ENCODE peak calls at places on chromosomes 6 and 20, in ten cellular contexts. U is Caco-2; W is stimulated activated CD4-positive, alpha-beta T cell treated with anti-CD3 and anti-CD28 coated beads, Interleukin-2, amount 100 ng/mL, for 4 hours; X is HS-27A; G is left cardiac atrium; P is RWPE1; C is glutamatergic neuron; B is stimulated activated CD8-positive, alpha-beta memory T cell treated with anti-CD3 and anti-CD28 coated beads, Interleukin-7, amount 100 ng/mL, for 4 hours; H is adipocyte; S is SK-MEL-5. Q is an unnamed sample.

GRCh38 chr20:23314714-23315498 is 35.7 kb upstream of the NXT1 start:
- DNase-seq in G (no peak), X (no peak), S (no peak), P (no peak), B (no peak), C (no peak), H (no peak), U (no peak), W (no peak), Q (peak)

GRCh38 chr6:117496383-117496990 is 14.0 kb downstream of the DCBLD1 start:
- DNase-seq in P (peak), B (no peak), W (no peak), C (no peak), U (no peak), S (no peak), H (peak), G (no peak), X (no peak), Q (no peak)

GRCh38 chr20:48788486-48789072 is 39.2 kb downstream of the PREX1 start:
- DNase-seq in W (no peak), U (no peak), G (no peak), C (no peak), B (no peak), H (no peak), S (no peak), X (no peak), P (no peak), Q (no peak)

GRCh38 chr20:50029697-50030428 is 47.1 kb downstream of the SNAI1 start:
- DNase-seq in P (peak), C (no peak), U (peak), H (peak), W (no peak), B (no peak), S (no peak), X (peak), G (peak), Q (peak)

GRCh38 chr6:139373154-139373927 is 1.1 kb downstream of the CITED2 start:
- DNase-seq in S (peak), U (peak), G (peak), P (peak), X (no peak), C (peak), W (peak), B (peak), H (peak), Q (peak)

GRCh38 chr6:108166664-108167448 is 1.0 kb downstream of the NR2E1 start:
- DNase-seq in W (no peak), B (no peak), U (no peak), S (no peak), G (no peak), P (no peak), H (no peak), X (no peak), C (no peak), Q (no peak)

GRCh38 chr6:166008441-166009369 is 158.9 kb downstream of the TBXT start:
- DNase-seq in S (peak), G (peak), H (no peak), W (no peak), U (no peak), C (peak), X (no peak), B (no peak), P (no peak), Q (no peak)

GRCh38 chr6:134436281-134436815 is 118.4 kb upstream of the SGK1 start:
- DNase-seq in S (peak), U (no peak), P (peak), X (peak), W (peak), C (no peak), B (peak), H (peak), G (peak), Q (peak)

GRCh38 chr6:72616406-72617015 is 5.4 kb upstream of the KCNQ5 start:
- DNase-seq in G (no peak), U (no peak), B (no peak), X (no peak), C (no peak), P (no peak), H (peak), S (peak), W (no peak), Q (peak)

GRCh38 chr6:20156824-20157223 is 55.4 kb downstream of the MBOAT1 start:
- DNase-seq in B (no peak), C (no peak), S (no peak), P (no peak), W (no peak), X (no peak), H (no peak), G (no peak), U (no peak), Q (no peak)

GRCh38 chr6:4925580-4925979 is 78.3 kb downstream of the RPP40 start:
- DNase-seq in H (no peak), X (no peak), C (no peak), G (no peak), P (no peak), W (no peak), U (no peak), S (no peak), B (no peak), Q (no peak)

GRCh38 chr6:31495580-31495979 is 2.4 kb upstream of the MICB start:
- DNase-seq in X (no peak), B (no peak), W (no peak), U (no peak), S (no peak), P (no peak), C (no peak), H (peak), G (no peak), Q (no peak)

GRCh38 chr6:85483041-85483700 is 33.3 kb downstream of the NT5E start:
- DNase-seq in W (peak), C (peak), H (peak), S (peak), X (no peak), B (peak), G (peak), P (peak), U (peak), Q (peak)

GRCh38 chr6:68126089-68126749 is 508.9 kb upstream of the ADGRB3 start:
- DNase-seq in U (no peak), B (no peak), W (no peak), H (no peak), P (no peak), G (no peak), S (no peak), X (no peak), C (no peak), Q (no peak)

GRCh38 chr20:40323411-40323810 is 365.6 kb downstream of the MAFB start:
- DNase-seq in H (no peak), S (no peak), B (no peak), X (no peak), G (no peak), P (peak), W (no peak), C (no peak), U (no peak), Q (no peak)